ENCODE peak calls at places on chromosome 4, in four cellular contexts. Q is K562, P is astrocyte, J is osteoblast. U is an unnamed sample. For H3K4me1, the result is how much of the 10 kb centered on the place peaks cover.

GRCh38 chr4:52968696-52969095 is 106.6 kb downstream of the RASL11B start:
- DNase-seq in Q (no peak), P (no peak), J (no peak), U (peak)

GRCh38 chr4:99209671-99210070 is 9.4 kb downstream of the ADH6 start:
- DNase-seq in Q (no peak), P (peak), J (no peak), U (no peak)

GRCh38 chr4:182822554-182822953 is 94.6 kb downstream of the DCTD start:
- DNase-seq in Q (no peak), P (no peak), J (peak), U (no peak)

GRCh38 chr4:73257242-73257994 is 1.2 kb downstream of the ANKRD17 start:
- DNase-seq in Q (peak), P (peak), J (peak), U (peak)

GRCh38 chr4:81471361-81472248 is at the start of gene RASGEF1B:
- DNase-seq in Q (peak), P (peak), J (peak), U (peak)

GRCh38 chr4:101643201-101643600 is 147.3 kb upstream of the BANK1 start:
- DNase-seq in Q (no peak), P (peak), J (no peak), U (no peak)

GRCh38 chr4:16858275-16858752 is 40.1 kb downstream of the LDB2 start:
- DNase-seq in Q (no peak), P (peak), J (no peak), U (no peak)

GRCh38 chr4:67714248-67714583 is 13.3 kb upstream of the UBA6 start:
- DNase-seq in Q (peak), P (no peak), J (peak), U (no peak)

GRCh38 chr4:144666539-144667175 is 20.7 kb downstream of the HHIP start:
- DNase-seq in Q (no peak), P (peak), J (no peak), U (no peak)

GRCh38 chr4:88107406-88108107 is 50.9 kb downstream of the ABCG2 start:
- DNase-seq in Q (peak), P (peak), J (no peak), U (no peak)

GRCh38 chr4:146398404-146398803 is 123.3 kb downstream of the SLC10A7 start:
- DNase-seq in Q (no peak), P (no peak), J (no peak), U (no peak)

GRCh38 chr4:2268357-2269205 is 6.7 kb upstream of the MXD4 start:
- DNase-seq in Q (no peak), P (no peak), J (no peak), U (no peak)

GRCh38 chr4:122218762-122219161 is 66.6 kb downstream of the BLTP1 start:
- DNase-seq in Q (peak), P (no peak), J (peak), U (peak)

GRCh38 chr4:17664755-17665154 is 50.3 kb downstream of the MED28 start:
- DNase-seq in Q (peak), P (no peak), J (no peak), U (peak)

GRCh38 chr4:173879286-173879908 is 349.4 kb upstream of the HAND2 start:
- DNase-seq in Q (no peak), P (no peak), J (no peak), U (no peak)

GRCh38 chr4:173883821-173884220 is 353.8 kb upstream of the HAND2 start:
- DNase-seq in Q (no peak), P (peak), J (no peak), U (no peak)

GRCh38 chr4:173878701-173879100 is 348.7 kb upstream of the HAND2 start:
- DNase-seq in Q (peak), P (peak), J (no peak), U (no peak)

DNA sequence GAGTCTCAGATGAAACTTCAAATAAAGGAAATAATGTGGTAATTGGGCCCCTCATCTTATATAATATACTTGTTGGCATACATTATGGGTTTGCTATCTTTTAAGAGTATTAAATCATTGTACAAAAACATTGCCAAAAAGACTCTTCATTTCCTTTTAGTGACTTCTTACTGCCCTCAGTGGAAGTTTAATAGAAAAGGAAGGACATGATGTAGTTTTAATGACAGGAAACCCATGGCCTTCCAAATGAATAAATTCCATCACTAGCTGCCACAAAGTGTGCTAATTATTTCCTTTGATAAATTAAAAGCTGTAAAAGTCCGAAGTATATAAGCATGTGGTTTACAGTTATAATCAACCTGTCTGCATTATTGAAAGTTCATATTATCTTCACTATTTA is 350.9 kb upstream of the HAND2 start:
- DNase-seq in Q (no peak), P (no peak), J (no peak), U (no peak)
- H3K4me1 ChIP-seq in Q (under half), P (under half), J (under half), U (under half)

GRCh38 chr4:76716020-76716419 is 181.9 kb downstream of the SOWAHB start:
- DNase-seq in Q (no peak), P (no peak), J (no peak), U (no peak)
- H3K4me1 ChIP-seq in Q (under half), P (under half), J (under half), U (under half)

DNA sequence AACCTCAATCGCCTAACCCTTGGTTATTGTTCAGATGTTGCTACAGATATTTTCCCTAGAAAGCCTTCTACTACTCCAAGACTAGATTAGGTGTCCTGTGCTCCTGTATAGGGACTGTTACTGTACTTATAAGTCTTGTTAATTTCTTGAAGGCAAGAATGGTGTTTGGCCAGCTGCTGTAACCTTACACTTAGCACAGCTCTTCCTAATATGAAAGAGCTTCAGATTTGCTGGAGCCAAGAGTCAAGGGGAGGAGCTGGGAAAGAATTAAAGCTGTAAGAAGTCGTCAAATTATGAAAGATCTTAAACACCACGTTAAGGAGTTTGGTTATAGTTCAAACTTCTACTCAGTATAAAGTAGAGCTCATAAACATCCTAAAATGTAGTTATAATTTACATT is 245.9 kb upstream of the TLL1 start:
- DNase-seq in Q (no peak), P (no peak), J (no peak), U (no peak)
- H3K4me1 ChIP-seq in Q (under half), P (under half), J (under half), U (under half)

GRCh38 chr4:26866781-26867180 is 6.1 kb downstream of the STIM2 start:
- DNase-seq in Q (no peak), P (no peak), J (no peak), U (no peak)

GRCh38 chr4:26863512-26863911 is 2.9 kb downstream of the STIM2 start:
- DNase-seq in Q (no peak), P (no peak), J (no peak), U (peak)

GRCh38 chr4:26864904-26865303 is 4.3 kb downstream of the STIM2 start:
- DNase-seq in Q (no peak), P (no peak), J (no peak), U (no peak)

GRCh38 chr4:26867914-26868684 is 7.5 kb downstream of the STIM2 start:
- DNase-seq in Q (peak), P (peak), J (no peak), U (no peak)

DNA sequence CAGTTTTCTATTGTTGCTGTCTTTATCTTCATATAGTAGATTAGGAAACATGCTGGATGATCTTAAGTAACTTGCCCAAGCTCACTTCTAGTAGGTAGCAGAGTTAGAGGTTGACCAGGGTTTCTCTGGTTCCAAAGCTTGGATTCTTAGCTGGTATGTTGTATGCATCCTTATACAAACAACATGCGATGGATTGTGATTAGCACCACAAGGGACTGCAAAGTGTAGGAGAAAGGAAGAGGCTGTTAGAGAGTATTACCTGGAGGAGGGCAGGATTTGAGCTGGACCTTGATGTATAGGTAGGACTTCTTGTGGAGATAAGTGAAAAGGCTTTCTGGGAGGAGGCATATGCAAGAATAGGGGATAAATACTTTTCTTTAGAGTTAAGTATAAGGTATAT is 5.6 kb downstream of the STIM2 start:
- DNase-seq in Q (no peak), P (no peak), J (no peak), U (no peak)
- H3K4me1 ChIP-seq in Q (under half), P (under half), J (under half), U (half or more)

GRCh38 chr4:169098969-169099685 is 89.1 kb upstream of the CBR4 start:
- DNase-seq in Q (no peak), P (no peak), J (no peak), U (no peak)
- H3K4me1 ChIP-seq in Q (under half), P (under half), J (under half), U (under half)

GRCh38 chr4:70640192-70640591 is 11.6 kb downstream of the ENAM start:
- DNase-seq in Q (no peak), P (no peak), J (no peak), U (no peak)
- H3K4me1 ChIP-seq in Q (under half), P (under half), J (under half), U (under half)

GRCh38 chr4:7818676-7819041 is 121.0 kb downstream of the AFAP1 start:
- DNase-seq in Q (no peak), P (peak), J (no peak), U (no peak)

GRCh38 chr4:7815562-7815961 is 124.1 kb downstream of the AFAP1 start:
- DNase-seq in Q (no peak), P (peak), J (peak), U (no peak)

GRCh38 chr4:7815981-7816380 is 123.7 kb downstream of the AFAP1 start:
- DNase-seq in Q (no peak), P (peak), J (no peak), U (no peak)

GRCh38 chr4:7817877-7818675 is 121.6 kb downstream of the AFAP1 start:
- DNase-seq in Q (no peak), P (peak), J (no peak), U (no peak)

DNA sequence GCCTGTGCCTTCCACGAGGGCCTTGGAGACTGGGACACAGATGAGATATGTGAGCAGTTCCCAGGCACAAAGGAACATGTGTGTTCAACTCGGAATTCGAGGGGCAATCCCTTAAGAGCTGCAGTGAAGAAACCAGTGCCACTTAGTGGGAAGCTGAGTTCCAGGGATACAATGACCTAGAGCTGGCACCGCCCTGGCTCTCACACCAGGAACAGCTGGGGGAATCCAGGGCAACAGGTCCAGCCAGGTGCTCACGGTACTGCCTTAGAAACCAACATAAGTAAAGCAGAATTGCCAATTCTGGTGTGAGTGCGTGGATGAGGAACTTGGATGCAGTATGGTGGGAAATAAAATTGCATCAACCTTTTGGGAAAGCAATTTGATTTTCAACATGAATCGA is 122.9 kb downstream of the AFAP1 start:
- DNase-seq in Q (no peak), P (no peak), J (no peak), U (no peak)
- H3K4me1 ChIP-seq in Q (under half), P (half or more), J (half or more), U (under half)

DNA sequence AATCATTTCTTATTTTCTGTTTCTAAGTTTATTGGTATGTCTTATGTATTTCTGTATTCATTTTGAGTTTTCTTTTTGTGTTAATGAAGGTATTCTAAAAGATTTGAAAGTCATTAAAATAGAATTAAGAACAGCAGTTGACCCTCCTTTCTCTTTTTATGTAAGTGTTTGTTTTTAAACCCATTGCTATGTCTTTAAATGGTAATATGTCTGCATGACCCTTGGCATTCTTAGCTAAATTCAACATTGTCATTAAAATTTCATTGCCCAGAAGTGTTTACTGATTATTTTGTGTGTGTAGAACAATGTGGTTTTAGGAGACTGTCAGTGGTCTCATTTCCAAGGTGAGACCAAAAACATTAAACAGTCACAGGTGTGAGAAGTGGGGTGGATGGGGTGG is 197.8 kb downstream of the PCDH7 start:
- DNase-seq in Q (no peak), P (no peak), J (no peak), U (no peak)
- H3K4me1 ChIP-seq in Q (under half), P (under half), J (under half), U (under half)

GRCh38 chr4:3482707-3483106 is 19.6 kb downstream of the DOK7 start:
- DNase-seq in Q (no peak), P (no peak), J (no peak), U (no peak)

GRCh38 chr4:3484057-3484973 is 21.2 kb downstream of the DOK7 start:
- DNase-seq in Q (no peak), P (no peak), J (peak), U (peak)

GRCh38 chr4:3485011-3485881 is 22.1 kb downstream of the DOK7 start:
- DNase-seq in Q (no peak), P (no peak), J (no peak), U (peak)

GRCh38 chr4:3481783-3482397 is 18.8 kb downstream of the DOK7 start:
- DNase-seq in Q (no peak), P (no peak), J (no peak), U (no peak)

DNA sequence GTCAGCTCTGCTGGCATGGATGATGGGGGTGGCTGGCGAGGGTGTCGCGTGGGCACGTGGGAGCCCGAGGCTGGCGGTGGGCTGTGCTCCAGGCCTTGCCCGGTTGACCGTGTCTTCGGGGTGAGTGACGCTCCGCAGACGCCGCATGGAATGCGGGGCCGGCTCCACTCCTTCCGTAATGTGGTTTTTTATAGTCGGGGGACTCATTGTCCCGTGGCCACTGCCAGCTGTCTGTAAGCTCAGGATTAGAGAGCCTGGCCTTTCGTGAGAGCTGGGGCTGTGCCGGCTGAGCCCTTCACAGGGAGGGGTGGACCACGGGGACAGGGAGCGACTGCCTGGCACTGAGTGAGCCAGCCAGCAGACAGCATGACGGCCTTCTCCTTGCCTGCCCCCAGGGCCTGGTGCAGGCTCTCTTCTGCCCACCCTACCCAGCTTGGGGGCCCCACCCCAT is 20.4 kb downstream of the DOK7 start:
- DNase-seq in Q (no peak), P (peak), J (peak), U (no peak)
- H3K4me1 ChIP-seq in Q (under half), P (under half), J (under half), U (under half)

GRCh38 chr4:118813561-118813960 is 22.4 kb downstream of the SEC24D start:
- DNase-seq in Q (no peak), P (no peak), J (no peak), U (no peak)
- H3K4me1 ChIP-seq in Q (under half), P (under half), J (under half), U (under half)

U was measured in Karpas-422.